ENCODE peak calls at places on chromosome 19, in six cellular contexts. One of them, this sample, is unnamed.

GRCh38 chr19:35495107-35496064 is 5.1 kb upstream of the KRTDAP start:
- DNase-seq in tibial artery: no peak
- DNase-seq in bronchial epithelial cell: peak; percentile 46
- DNase-seq in A549: peak; percentile 97
- DNase-seq in HCT116: peak; percentile 35
- DNase-seq in GM12865: peak; percentile 76
- DNase-seq in this sample: peak; percentile 72

GRCh38 chr19:33749619-33750175 is 47.0 kb upstream of the KCTD15 start:
- DNase-seq in GM12865: no peak
- DNase-seq in A549: no peak
- DNase-seq in tibial artery: no peak
- DNase-seq in bronchial epithelial cell: no peak
- DNase-seq in HCT116: no peak
- DNase-seq in this sample: no peak

GRCh38 chr19:53088091-53088490 is 15.1 kb downstream of the ZNF160 start:
- DNase-seq in A549: no peak
- DNase-seq in bronchial epithelial cell: no peak
- DNase-seq in GM12865: no peak
- DNase-seq in HCT116: no peak
- DNase-seq in tibial artery: no peak
- DNase-seq in this sample: no peak

GRCh38 chr19:44260343-44260681 is 626 bp downstream of the ZNF233 start:
- DNase-seq in bronchial epithelial cell: no peak
- DNase-seq in GM12865: no peak
- DNase-seq in A549: no peak
- DNase-seq in HCT116: no peak
- DNase-seq in tibial artery: no peak
- DNase-seq in this sample: no peak

GRCh38 chr19:39502640-39503417 is 4.1 kb downstream of the DLL3 start:
- DNase-seq in HCT116: peak; percentile 66
- DNase-seq in A549: peak; percentile 97
- DNase-seq in tibial artery: no peak
- DNase-seq in bronchial epithelial cell: peak; percentile 29
- DNase-seq in GM12865: peak; percentile 85
- DNase-seq in this sample: peak; percentile 69

GRCh38 chr19:44959691-44960090 is 4.5 kb downstream of the CLPTM1 start:
- DNase-seq in tibial artery: no peak
- DNase-seq in A549: no peak
- DNase-seq in bronchial epithelial cell: no peak
- DNase-seq in HCT116: no peak
- DNase-seq in GM12865: no peak
- DNase-seq in this sample: no peak

GRCh38 chr19:3507371-3508120 is 1.4 kb downstream of the FZR1 start:
- DNase-seq in tibial artery: no peak
- DNase-seq in HCT116: no peak
- DNase-seq in bronchial epithelial cell: no peak
- DNase-seq in A549: no peak
- DNase-seq in GM12865: no peak
- DNase-seq in this sample: peak; percentile 8

GRCh38 chr19:39823693-39824092 is 10.3 kb downstream of the DYRK1B start:
- DNase-seq in A549: no peak
- DNase-seq in HCT116: no peak
- DNase-seq in GM12865: no peak
- DNase-seq in bronchial epithelial cell: no peak
- DNase-seq in tibial artery: no peak
- DNase-seq in this sample: no peak

GRCh38 chr19:40610396-40611064 is 9.4 kb downstream of the LTBP4 start:
- DNase-seq in tibial artery: peak; percentile 88
- DNase-seq in HCT116: no peak
- DNase-seq in GM12865: no peak
- DNase-seq in A549: no peak
- DNase-seq in bronchial epithelial cell: peak; percentile 24
- DNase-seq in this sample: peak; percentile 61

GRCh38 chr19:44141191-44142013 is at the start of gene ZNF234:
- DNase-seq in bronchial epithelial cell: peak; percentile 56
- DNase-seq in A549: peak; percentile 97
- DNase-seq in HCT116: peak; percentile 33
- DNase-seq in GM12865: peak; percentile 81
- DNase-seq in tibial artery: peak; percentile 91
- DNase-seq in this sample: peak; percentile 83

GRCh38 chr19:10009714-10010224 is 535 bp downstream of the COL5A3 start:
- DNase-seq in bronchial epithelial cell: no peak
- DNase-seq in A549: no peak
- DNase-seq in tibial artery: no peak
- DNase-seq in GM12865: no peak
- DNase-seq in HCT116: no peak
- DNase-seq in this sample: no peak

GRCh38 chr19:35299523-35300339 is 7.8 kb downstream of the MAG start:
- DNase-seq in A549: no peak
- DNase-seq in GM12865: no peak
- DNase-seq in tibial artery: no peak
- DNase-seq in bronchial epithelial cell: no peak
- DNase-seq in HCT116: no peak
- DNase-seq in this sample: no peak

GRCh38 chr19:35262101-35262761 is 6.5 kb upstream of the USF2 start:
- DNase-seq in HCT116: no peak
- DNase-seq in GM12865: no peak
- DNase-seq in A549: no peak
- DNase-seq in tibial artery: peak; percentile 63
- DNase-seq in bronchial epithelial cell: no peak
- DNase-seq in this sample: no peak

GRCh38 chr19:38647966-38648788 is 728 bp downstream of the ACTN4 start:
- DNase-seq in bronchial epithelial cell: no peak
- DNase-seq in HCT116: no peak
- DNase-seq in A549: no peak
- DNase-seq in GM12865: no peak
- DNase-seq in tibial artery: no peak
- DNase-seq in this sample: peak; percentile 19

GRCh38 chr19:33373701-33374405 is at the start of gene CEBPG:
- DNase-seq in A549: peak; percentile 93
- DNase-seq in HCT116: no peak
- DNase-seq in tibial artery: peak; percentile 80
- DNase-seq in bronchial epithelial cell: no peak
- DNase-seq in GM12865: peak; percentile 63
- DNase-seq in this sample: peak; percentile 91

DNA sequence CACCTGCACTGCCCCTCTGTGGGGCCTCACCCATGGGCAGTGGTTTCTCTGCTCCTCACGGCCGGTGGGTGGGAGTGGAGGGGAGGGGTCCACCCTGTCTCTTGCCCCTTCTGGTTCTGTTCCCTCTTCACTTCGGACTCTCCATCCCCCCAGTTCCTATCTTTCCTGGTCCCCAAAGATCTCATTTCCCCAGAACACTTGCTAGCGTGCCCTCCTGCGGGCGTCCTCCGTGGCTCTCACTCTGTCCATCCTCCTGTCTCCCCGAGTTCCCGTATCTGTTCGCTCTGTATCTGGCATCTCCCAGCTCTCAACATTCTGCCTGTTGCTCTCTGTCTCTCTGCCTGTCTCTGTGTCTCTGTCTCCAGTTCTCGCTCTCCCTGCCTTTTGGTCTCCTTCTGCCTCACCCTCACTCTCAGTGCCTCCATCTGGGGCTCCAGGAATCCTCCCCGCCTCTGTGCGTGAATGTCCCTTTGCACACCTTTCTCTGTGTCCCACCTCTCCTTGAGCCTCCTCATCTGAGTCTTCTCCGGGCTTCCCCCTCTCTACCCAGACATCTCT is 363 bp downstream of the SPIB start:
- DNase-seq in tibial artery: no peak
- DNase-seq in bronchial epithelial cell: no peak
- DNase-seq in HCT116: no peak
- DNase-seq in GM12865: no peak
- DNase-seq in A549: no peak
- DNase-seq in this sample: no peak
- TF ChIP-seq CTCF in tibial artery: no peak
- TF ChIP-seq CTCF in bronchial epithelial cell: no peak
- TF ChIP-seq CTCF in HCT116: no peak
- TF ChIP-seq CTCF in GM12865: no peak
- TF ChIP-seq CTCF in A549: no peak
- TF ChIP-seq CTCF in this sample: no peak

GRCh38 chr19:7395793-7396192 is 47.1 kb downstream of the ARHGEF18 start:
- DNase-seq in A549: no peak
- DNase-seq in HCT116: no peak
- DNase-seq in bronchial epithelial cell: peak; percentile 26
- DNase-seq in tibial artery: no peak
- DNase-seq in GM12865: peak; percentile 37
- DNase-seq in this sample: no peak

GRCh38 chr19:7401694-7402093 is 53.0 kb downstream of the ARHGEF18 start:
- DNase-seq in bronchial epithelial cell: no peak
- DNase-seq in tibial artery: no peak
- DNase-seq in A549: no peak
- DNase-seq in HCT116: no peak
- DNase-seq in GM12865: no peak
- DNase-seq in this sample: no peak

GRCh38 chr19:7397687-7398086 is 49.0 kb downstream of the ARHGEF18 start:
- DNase-seq in bronchial epithelial cell: peak; percentile 87
- DNase-seq in GM12865: no peak
- DNase-seq in tibial artery: no peak
- DNase-seq in A549: no peak
- DNase-seq in HCT116: no peak
- DNase-seq in this sample: peak; percentile 58

GRCh38 chr19:7395360-7395781 is 46.6 kb downstream of the ARHGEF18 start:
- DNase-seq in GM12865: peak; percentile 40
- DNase-seq in bronchial epithelial cell: no peak
- DNase-seq in HCT116: no peak
- DNase-seq in tibial artery: no peak
- DNase-seq in A549: no peak
- DNase-seq in this sample: no peak

GRCh38 chr19:7400815-7401214 is 52.1 kb downstream of the ARHGEF18 start:
- DNase-seq in tibial artery: no peak
- DNase-seq in bronchial epithelial cell: no peak
- DNase-seq in GM12865: no peak
- DNase-seq in A549: no peak
- DNase-seq in HCT116: no peak
- DNase-seq in this sample: no peak
- TF ChIP-seq CTCF in tibial artery: no peak
- TF ChIP-seq CTCF in bronchial epithelial cell: no peak
- TF ChIP-seq CTCF in GM12865: no peak
- TF ChIP-seq CTCF in A549: no peak
- TF ChIP-seq CTCF in HCT116: no peak
- TF ChIP-seq CTCF in this sample: no peak

GRCh38 chr19:51567583-51567982 is 3.5 kb upstream of the ZNF175 start:
- DNase-seq in bronchial epithelial cell: no peak
- DNase-seq in tibial artery: no peak
- DNase-seq in GM12865: no peak
- DNase-seq in A549: no peak
- DNase-seq in HCT116: no peak
- DNase-seq in this sample: no peak

GRCh38 chr19:51565583-51565982 is 5.5 kb upstream of the ZNF175 start:
- DNase-seq in A549: no peak
- DNase-seq in bronchial epithelial cell: no peak
- DNase-seq in HCT116: no peak
- DNase-seq in GM12865: no peak
- DNase-seq in tibial artery: no peak
- DNase-seq in this sample: no peak

GRCh38 chr19:51566489-51567100 is 4.5 kb upstream of the ZNF175 start:
- DNase-seq in HCT116: no peak
- DNase-seq in tibial artery: no peak
- DNase-seq in bronchial epithelial cell: no peak
- DNase-seq in A549: no peak
- DNase-seq in GM12865: no peak
- DNase-seq in this sample: no peak

GRCh38 chr19:51568456-51568855 is 2.6 kb upstream of the ZNF175 start:
- DNase-seq in A549: no peak
- DNase-seq in bronchial epithelial cell: no peak
- DNase-seq in tibial artery: no peak
- DNase-seq in GM12865: no peak
- DNase-seq in HCT116: no peak
- DNase-seq in this sample: no peak

GRCh38 chr19:51564791-51565190 is 6.3 kb upstream of the ZNF175 start:
- DNase-seq in HCT116: no peak
- DNase-seq in bronchial epithelial cell: no peak
- DNase-seq in A549: no peak
- DNase-seq in tibial artery: no peak
- DNase-seq in GM12865: peak; percentile 74
- DNase-seq in this sample: no peak
- TF ChIP-seq CTCF in HCT116: peak; percentile 25
- TF ChIP-seq CTCF in bronchial epithelial cell: no peak
- TF ChIP-seq CTCF in A549: no peak
- TF ChIP-seq CTCF in tibial artery: no peak
- TF ChIP-seq CTCF in GM12865: peak; percentile 49
- TF ChIP-seq CTCF in this sample: no peak

GRCh38 chr19:1226522-1227312 is 11.1 kb downstream of the CBARP start:
- DNase-seq in tibial artery: no peak
- DNase-seq in GM12865: no peak
- DNase-seq in A549: no peak
- DNase-seq in HCT116: no peak
- DNase-seq in bronchial epithelial cell: no peak
- DNase-seq in this sample: no peak
- TF ChIP-seq CTCF in tibial artery: no peak
- TF ChIP-seq CTCF in GM12865: no peak
- TF ChIP-seq CTCF in A549: no peak
- TF ChIP-seq CTCF in HCT116: no peak
- TF ChIP-seq CTCF in bronchial epithelial cell: no peak
- TF ChIP-seq CTCF in this sample: no peak